ENCODE peak calls at places on chromosome 19, in nine cellular contexts. J is lung, T is mucosa of descending colon, S is body of pancreas, G is tibial artery, X is transverse colon, Q is kidney epithelial cell, L is foreskin fibroblast, Y is astrocyte of the spinal cord. B is an unnamed sample.
A peak's percentile ranks its signal among the peaks of the same experiment; 100 is the strongest.

GRCh38 chr19:37905936-37906867 is at the start of gene WDR87:
- DNase-seq in L (peak; percentile 29), Q (no peak), J (peak; percentile 40), T (peak; percentile 55), Y (peak; percentile 21), S (peak; percentile 45), G (no peak), X (peak; percentile 55), B (peak; percentile 16)

GRCh38 chr19:13037161-13037560 is 41.9 kb downstream of the NFIX start:
- DNase-seq in L (peak; percentile 80), T (no peak), G (peak; percentile 73), X (no peak), S (no peak), Y (peak; percentile 79), Q (no peak), J (no peak), B (peak; percentile 86)

GRCh38 chr19:13022111-13022858 is 27.0 kb downstream of the NFIX start:
- DNase-seq in T (peak; percentile 55), L (peak; percentile 51), X (no peak), S (no peak), J (no peak), G (peak; percentile 93), Q (no peak), Y (no peak), B (no peak)

GRCh38 chr19:16133818-16134217 is 9.7 kb upstream of the HSH2D start:
- DNase-seq in X (no peak), S (no peak), Y (no peak), J (no peak), T (no peak), L (no peak), G (no peak), Q (no peak), B (no peak)

GRCh38 chr19:47848425-47848824 is 10.6 kb upstream of the TPRX2 start:
- DNase-seq in Q (no peak), S (no peak), X (no peak), J (no peak), L (no peak), Y (no peak), T (no peak), G (no peak), B (no peak)

GRCh38 chr19:42942187-42942789 is 5.3 kb upstream of the PSG7 start:
- DNase-seq in L (no peak), S (no peak), T (peak; percentile 1), J (no peak), G (no peak), X (no peak), Q (no peak), Y (peak; percentile 13), B (peak; percentile 25)

GRCh38 chr19:4267101-4267900 is 11.8 kb upstream of the SHD start:
- DNase-seq in Q (no peak), J (peak; percentile 41), Y (peak; percentile 29), X (peak; percentile 68), L (peak; percentile 19), G (no peak), T (peak; percentile 79), S (peak; percentile 65), B (peak; percentile 57)

GRCh38 chr19:15199652-15200574 is 882 bp downstream of the NOTCH3 start:
- DNase-seq in L (peak; percentile 16), Q (no peak), J (no peak), G (peak; percentile 84), Y (no peak), X (no peak), S (peak; percentile 46), T (no peak), B (peak; percentile 31)

GRCh38 chr19:52110780-52111179 is 15.2 kb upstream of the ZNF841 start:
- DNase-seq in X (no peak), Y (no peak), Q (no peak), J (no peak), T (no peak), G (no peak), S (no peak), L (no peak), B (no peak)

GRCh38 chr19:6020166-6020967 is 42.4 kb upstream of the RANBP3 start:
- DNase-seq in L (no peak), X (no peak), G (no peak), Q (no peak), T (no peak), S (peak; percentile 43), J (no peak), Y (no peak), B (no peak)

GRCh38 chr19:45323671-45324081 is 1.0 kb upstream of the CKM start:
- DNase-seq in J (no peak), Y (no peak), T (no peak), Q (no peak), L (no peak), G (no peak), X (peak; percentile 14), S (no peak), B (no peak)

GRCh38 chr19:45321848-45322247 is 827 bp downstream of the CKM start:
- DNase-seq in J (no peak), T (no peak), S (no peak), G (no peak), Q (no peak), Y (no peak), L (no peak), X (no peak), B (no peak)

GRCh38 chr19:45324349-45324907 is 1.8 kb upstream of the CKM start:
- DNase-seq in T (no peak), X (no peak), G (no peak), S (no peak), Q (no peak), Y (no peak), L (no peak), J (no peak), B (no peak)

GRCh38 chr19:45322311-45322710 is 364 bp downstream of the CKM start:
- DNase-seq in Y (no peak), J (no peak), L (no peak), T (no peak), S (no peak), X (no peak), G (no peak), Q (no peak), B (no peak)

DNA sequence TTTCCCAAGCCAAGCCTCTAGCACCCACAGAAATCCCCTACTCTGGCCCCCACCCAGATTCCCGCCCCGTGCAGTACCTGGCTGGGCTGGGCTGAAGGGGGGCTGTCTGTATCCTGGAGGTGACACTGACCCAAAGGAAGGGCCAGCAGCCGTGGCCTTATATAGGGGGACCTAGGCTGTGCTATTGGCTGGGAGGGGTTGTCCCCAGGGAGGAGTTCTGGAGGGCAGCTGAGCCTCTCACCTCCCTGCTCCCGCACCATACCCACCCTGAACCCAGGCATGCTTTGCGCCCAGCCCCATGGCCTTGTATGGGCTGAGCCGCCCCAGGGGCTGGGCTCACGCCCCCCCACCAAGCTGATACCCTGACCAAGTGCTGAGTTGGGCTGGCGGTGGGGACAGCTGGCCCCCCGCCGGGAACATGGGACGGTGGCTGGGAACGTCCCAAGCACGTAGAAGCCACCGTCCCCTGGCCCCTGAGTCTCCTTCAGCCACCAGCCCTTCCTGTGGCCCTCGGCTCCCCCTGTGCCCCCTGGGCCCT is at the start of gene CKM:
- DNase-seq in Y (no peak), S (no peak), X (no peak), T (no peak), Q (no peak), J (no peak), L (no peak), G (no peak), B (no peak)
- H3K4me3 ChIP-seq in Y (peak within 1 kb of the TSS; percentile 20), S (no peak within 1 kb of the TSS), X (no peak within 1 kb of the TSS), T (no peak within 1 kb of the TSS), Q (peak within 1 kb of the TSS; percentile 15), J (no peak within 1 kb of the TSS), L (peak within 1 kb of the TSS; percentile 18), G (no peak within 1 kb of the TSS), B (no peak within 1 kb of the TSS)

GRCh38 chr19:1406818-1407661 is at the start of gene DAZAP1:
- DNase-seq in L (peak; percentile 99), Y (peak; percentile 99), J (peak; percentile 97), T (peak; percentile 99), Q (peak; percentile 82), G (peak; percentile 99), X (peak; percentile 100), S (peak; percentile 99), B (peak; percentile 99)
- TF ChIP-seq CTCF in L (peak; percentile 37), Y (peak; percentile 51), J (no peak), T (no peak), Q (peak; percentile 43), G (no peak), X (peak; percentile 33), S (no peak), B (peak; percentile 45)

GRCh38 chr19:49241769-49242168 is 83.2 kb downstream of the SLC6A16 start:
- DNase-seq in L (no peak), Q (no peak), G (no peak), Y (no peak), X (no peak), T (no peak), S (no peak), J (no peak), B (no peak)

GRCh38 chr19:49244256-49244655 is 80.7 kb downstream of the SLC6A16 start:
- DNase-seq in S (no peak), Q (no peak), L (no peak), J (no peak), Y (no peak), T (no peak), G (no peak), X (no peak), B (no peak)

GRCh38 chr19:49243726-49244125 is 81.3 kb downstream of the SLC6A16 start:
- DNase-seq in L (no peak), J (no peak), Y (no peak), Q (no peak), G (no peak), T (no peak), X (no peak), S (no peak), B (no peak)

DNA sequence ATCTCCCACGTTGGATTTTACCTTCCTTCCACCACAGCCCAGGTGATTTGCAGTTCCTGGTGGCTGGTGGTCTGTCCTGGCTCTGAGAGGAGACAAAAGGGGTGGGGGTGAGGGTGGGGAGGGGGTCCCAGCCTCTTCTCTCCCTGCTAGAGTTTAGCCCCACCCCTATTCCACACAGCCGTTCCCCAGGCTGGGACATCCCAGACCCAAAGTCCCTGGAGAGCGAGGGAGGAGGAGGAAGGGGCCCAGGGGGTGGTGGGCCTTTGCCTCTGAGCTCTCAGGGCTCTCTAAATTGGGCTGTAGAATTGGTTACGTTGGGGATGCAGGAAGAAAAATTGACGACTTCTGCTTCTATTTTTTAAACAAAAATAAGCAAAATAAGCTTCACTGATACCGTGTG is 81.9 kb downstream of the SLC6A16 start:
- DNase-seq in T (no peak), L (no peak), J (no peak), G (no peak), S (no peak), Y (no peak), X (no peak), Q (no peak), B (no peak)
- H3K4me3 ChIP-seq in T (no peak overlapping the region), L (no peak overlapping the region), J (no peak overlapping the region), G (no peak overlapping the region), S (no peak overlapping the region), Y (no peak overlapping the region), X (no peak overlapping the region), Q (no peak overlapping the region), B (no peak overlapping the region)

DNA sequence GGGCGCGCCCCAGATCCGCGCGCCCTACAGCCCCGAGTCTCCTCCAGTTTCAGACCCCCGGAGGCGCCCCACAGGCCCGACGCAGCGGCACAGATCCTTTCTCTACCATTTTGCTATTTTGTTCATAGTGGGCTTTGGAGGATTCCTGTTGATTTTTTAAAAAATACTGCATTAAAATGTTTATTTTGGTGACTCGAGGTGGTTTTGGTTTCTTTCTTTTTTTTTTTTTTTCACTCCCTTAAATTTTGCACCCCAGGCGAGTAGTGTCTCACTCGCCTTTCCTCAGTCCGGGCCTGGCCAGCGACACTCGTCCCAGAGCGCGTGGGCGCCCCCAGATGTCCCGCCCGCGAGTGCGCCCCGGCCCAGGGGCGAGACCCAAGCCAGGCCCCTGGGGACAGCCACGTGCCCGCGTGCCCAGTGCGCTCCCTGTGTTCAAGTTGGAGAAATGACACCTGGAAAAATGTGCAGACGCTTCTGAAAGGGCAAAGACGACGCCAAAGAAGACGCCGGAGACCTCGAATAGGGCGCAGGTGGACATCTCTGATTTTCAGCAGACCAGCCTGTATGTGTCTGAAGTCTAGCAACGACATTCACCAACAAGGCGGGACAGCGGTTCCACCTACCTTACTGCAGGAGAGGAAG is 478 bp upstream of the INSR start:
- DNase-seq in L (peak; percentile 33), Y (peak; percentile 14), Q (no peak), G (peak; percentile 92), S (peak; percentile 83), X (peak; percentile 83), J (peak; percentile 72), T (peak; percentile 75), B (peak; percentile 50)
- TF ChIP-seq CTCF in L (peak; percentile 10), Y (no peak), Q (peak; percentile 6), G (peak; percentile 59), S (peak; percentile 50), X (peak; percentile 37), J (peak; percentile 18), T (peak; percentile 24), B (no peak)